ENCODE peak calls at places on chromosome 6, in nine cellular contexts. H, X, G, I, S, P, A, M and Q are unnamed samples.

GRCh38 chr6:28743271-28743789 is 180.5 kb downstream of the TRIM27 start:
- DNase-seq in P (no peak), A (no peak), X (no peak), S (no peak), I (no peak), H (no peak), M (no peak), G (peak; percentile 47), Q (no peak)

GRCh38 chr6:17536586-17536985 is 63.5 kb upstream of the FAM8A1 start:
- DNase-seq in X (no peak), A (no peak), M (no peak), P (no peak), I (no peak), G (no peak), S (no peak), H (no peak), Q (no peak)

GRCh38 chr6:89781070-89782034 is 38.2 kb downstream of the MDN1 start:
- DNase-seq in A (no peak), S (no peak), M (no peak), I (no peak), H (no peak), X (peak; percentile 74), G (no peak), P (no peak), Q (no peak)

GRCh38 chr6:18469486-18469885 is 82.3 kb downstream of the RNF144B start:
- DNase-seq in M (no peak), G (no peak), H (no peak), S (no peak), P (no peak), X (no peak), I (no peak), A (no peak), Q (no peak)

GRCh38 chr6:29941006-29941405 is 1.3 kb upstream of the HLA-A start:
- DNase-seq in P (no peak), H (no peak), A (no peak), G (no peak), S (no peak), X (no peak), I (no peak), M (no peak), Q (no peak)

GRCh38 chr6:155040154-155040553 is 45.0 kb downstream of the TIAM2 start:
- DNase-seq in H (no peak), G (no peak), P (no peak), A (no peak), M (no peak), I (no peak), X (no peak), S (no peak), Q (no peak)

GRCh38 chr6:7087066-7087465 is 20.7 kb upstream of the RREB1 start:
- DNase-seq in S (peak; percentile 10), A (no peak), M (no peak), H (no peak), P (no peak), G (no peak), I (no peak), X (no peak), Q (no peak)

GRCh38 chr6:143027058-143027457 is 33.6 kb upstream of the AIG1 start:
- DNase-seq in A (no peak), G (peak; percentile 4), M (peak; percentile 23), H (peak; percentile 7), I (peak; percentile 45), P (peak; percentile 36), S (peak; percentile 24), X (peak; percentile 51), Q (peak; percentile 28)

GRCh38 chr6:84026721-84027164 is 6.8 kb upstream of the MRAP2 start:
- DNase-seq in P (no peak), G (peak; percentile 26), M (no peak), S (no peak), H (no peak), I (no peak), X (no peak), A (no peak), Q (no peak)

GRCh38 chr6:69022991-69023390 is 387.9 kb downstream of the ADGRB3 start:
- DNase-seq in M (no peak), S (peak; percentile 53), X (no peak), P (no peak), H (no peak), I (no peak), A (no peak), G (no peak), Q (no peak)

GRCh38 chr6:30006170-30007131 is 54.6 kb upstream of the POLR1H start:
- DNase-seq in S (peak; percentile 3), X (peak; percentile 48), M (peak; percentile 61), G (no peak), I (no peak), A (peak; percentile 72), H (no peak), P (peak; percentile 38), Q (peak; percentile 27)

GRCh38 chr6:170224694-170225660 is 65.9 kb downstream of the DLL1 start:
- DNase-seq in P (peak; percentile 12), M (peak; percentile 11), H (no peak), S (peak; percentile 44), A (peak; percentile 48), G (no peak), X (peak; percentile 80), I (no peak), Q (no peak)

GRCh38 chr6:29071831-29072723 is 15.0 kb downstream of the OR2B3 start:
- DNase-seq in M (no peak), S (no peak), X (peak; percentile 45), I (no peak), A (no peak), H (peak; percentile 51), G (peak; percentile 65), P (no peak), Q (no peak)

GRCh38 chr6:73796881-73797280 is 100.9 kb downstream of the CD109 start:
- DNase-seq in H (no peak), P (no peak), M (no peak), S (peak; percentile 6), X (no peak), A (no peak), I (no peak), G (no peak), Q (no peak)

GRCh38 chr6:5453531-5453930 is 192.2 kb downstream of the FARS2 start:
- DNase-seq in A (no peak), I (no peak), P (no peak), X (no peak), G (no peak), S (no peak), H (no peak), M (no peak), Q (no peak)

GRCh38 chr6:18302561-18303439 is 38.5 kb upstream of the DEK start:
- DNase-seq in A (no peak), H (no peak), P (no peak), G (peak; percentile 19), S (peak; percentile 12), I (no peak), X (no peak), M (no peak), Q (no peak)

GRCh38 chr6:149862901-149863595 is 1.1 kb downstream of the LRP11 start:
- DNase-seq in G (peak; percentile 69), H (no peak), M (peak; percentile 58), S (peak; percentile 57), I (peak; percentile 43), X (peak; percentile 85), A (peak; percentile 90), P (peak; percentile 79), Q (peak; percentile 40)

GRCh38 chr6:84078335-84078734 is 44.8 kb downstream of the MRAP2 start:
- DNase-seq in I (no peak), A (no peak), P (no peak), H (no peak), S (no peak), X (no peak), M (no peak), G (no peak), Q (no peak)

GRCh38 chr6:24313477-24314141 is 44.2 kb downstream of the DCDC2 start:
- DNase-seq in P (no peak), S (peak; percentile 60), X (no peak), A (no peak), H (no peak), G (peak; percentile 84), I (no peak), M (no peak), Q (no peak)

GRCh38 chr6:107115695-107116327 is 496 bp upstream of the BEND3 start:
- DNase-seq in I (peak; percentile 35), P (peak; percentile 30), G (peak; percentile 61), M (peak; percentile 20), X (peak; percentile 57), S (no peak), A (peak; percentile 63), H (no peak), Q (no peak)
- H3K4me3 ChIP-seq in I (peak overlapping the region; percentile 89), P (peak overlapping the region; percentile 68), G (peak overlapping the region; percentile 97), M (peak overlapping the region; percentile 41), X (peak overlapping the region; percentile 66), S (peak overlapping the region; percentile 98), A (peak overlapping the region; percentile 74), H (peak overlapping the region; percentile 66), Q (peak overlapping the region; percentile 62)

GRCh38 chr6:12313992-12314589 is 23.9 kb downstream of the EDN1 start:
- DNase-seq in M (no peak), S (peak; percentile 35), I (no peak), A (no peak), G (peak; percentile 95), X (no peak), H (peak; percentile 59), P (no peak), Q (no peak)
- TF ChIP-seq POLR2A in M (no peak), S (no peak), I (no peak), A (no peak), G (no peak), X (no peak), H (no peak), P (no peak), Q (no peak)

DNA sequence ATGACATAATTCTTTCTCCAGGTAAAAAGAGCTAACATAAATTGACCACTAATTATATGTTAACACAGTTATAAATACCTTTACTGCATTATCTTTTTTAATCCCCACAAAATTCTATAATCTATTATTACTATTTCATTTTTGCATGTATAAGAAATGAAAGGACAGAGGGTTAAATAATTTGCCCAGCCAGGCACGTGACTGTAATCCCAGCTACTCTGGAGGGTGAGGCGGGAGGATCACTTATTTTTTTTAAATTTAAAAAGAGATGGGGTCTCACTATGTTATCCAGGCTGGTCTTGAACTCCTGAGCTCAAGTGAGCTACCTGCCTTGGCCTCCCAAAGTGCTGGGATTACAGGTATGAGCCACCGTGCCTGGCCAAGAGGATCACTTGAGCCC is 121.9 kb downstream of the SGK1 start:
- DNase-seq in G (no peak), X (no peak), I (no peak), S (no peak), P (no peak), H (no peak), M (no peak), A (no peak), Q (no peak)
- H3K4me3 ChIP-seq in G (no peak overlapping the region), X (no peak overlapping the region), I (no peak overlapping the region), S (no peak overlapping the region), P (no peak overlapping the region), H (no peak overlapping the region), M (no peak overlapping the region), A (no peak overlapping the region), Q (no peak overlapping the region)

DNA sequence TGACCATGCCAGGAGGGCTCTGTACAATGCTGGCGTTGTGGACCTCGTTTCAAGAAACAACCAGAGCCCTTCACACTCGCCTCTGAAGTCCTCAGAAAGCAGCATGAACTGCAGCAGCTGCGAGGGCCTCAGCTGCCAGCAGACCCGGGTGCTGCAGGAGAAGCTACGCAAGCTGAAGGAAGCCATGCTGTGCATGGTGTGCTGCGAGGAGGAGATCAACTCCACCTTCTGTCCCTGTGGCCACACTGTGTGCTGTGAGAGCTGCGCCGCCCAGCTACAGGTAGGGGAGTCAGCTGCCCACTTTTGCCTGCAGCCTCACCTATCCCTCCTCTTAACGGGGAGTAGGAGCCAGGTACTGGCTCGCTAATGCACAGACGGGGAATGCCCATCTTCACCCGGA is 16.2 kb downstream of the MYLIP start:
- DNase-seq in I (no peak), M (no peak), P (no peak), S (no peak), G (no peak), X (no peak), A (no peak), H (no peak), Q (no peak)
- TF ChIP-seq POLR2A in I (no peak), M (no peak), P (no peak), S (no peak), G (no peak), X (no peak), A (no peak), H (no peak), Q (no peak)